ENCODE peak calls at places on chromosomes 3 and 15, in nine cellular contexts. V, E, O, A, H, Q, J, K and C are unnamed samples.

GRCh38 chr15:74302821-74303359 is 64.6 kb downstream of the CYP11A1 start:
- DNase-seq in V (no peak), E (peak; percentile 45), O (no peak), A (no peak), H (peak; percentile 84), Q (peak; percentile 72), J (peak; percentile 37), K (peak; percentile 77), C (no peak)

GRCh38 chr3:45123030-45123429 is 23.1 kb downstream of the CDCP1 start:
- DNase-seq in V (no peak), E (peak; percentile 89), O (no peak), A (peak; percentile 91), H (no peak), Q (no peak), J (peak; percentile 98), K (no peak), C (peak; percentile 53)

GRCh38 chr3:39115870-39116269 is 8.4 kb downstream of the TTC21A start:
- DNase-seq in V (no peak), E (no peak), O (no peak), A (no peak), H (no peak), Q (no peak), J (no peak), K (no peak), C (no peak)

GRCh38 chr3:80190051-80190450 is 422.3 kb upstream of the ROBO1 start:
- DNase-seq in V (no peak), E (peak; percentile 87), O (no peak), A (peak; percentile 5), H (no peak), Q (no peak), J (peak; percentile 35), K (no peak), C (no peak)

GRCh38 chr3:98770261-98771039 is 7.3 kb downstream of the ST3GAL6 start:
- DNase-seq in V (peak; percentile 26), E (no peak), O (no peak), A (no peak), H (no peak), Q (peak; percentile 6), J (no peak), K (no peak), C (no peak)

GRCh38 chr3:147572970-147573340 is 163.8 kb downstream of the ZIC1 start:
- DNase-seq in V (no peak), E (no peak), O (no peak), A (no peak), H (no peak), Q (no peak), J (no peak), K (no peak), C (no peak)

GRCh38 chr3:140942221-140943104 is 827 bp downstream of the SLC25A36 start:
- DNase-seq in V (peak; percentile 60), E (peak; percentile 55), O (peak; percentile 61), A (no peak), H (peak; percentile 62), Q (peak; percentile 61), J (peak; percentile 60), K (peak; percentile 62), C (no peak)

GRCh38 chr3:53077476-53078220 is 31.8 kb upstream of the SFMBT1 start:
- DNase-seq in V (no peak), E (no peak), O (no peak), A (no peak), H (no peak), Q (no peak), J (no peak), K (no peak), C (no peak)

GRCh38 chr3:115251509-115251908 is 104.4 kb upstream of the ZBTB20 start:
- DNase-seq in V (no peak), E (peak; percentile 29), O (no peak), A (no peak), H (no peak), Q (no peak), J (no peak), K (no peak), C (no peak)

GRCh38 chr15:71273731-71274447 is 158.6 kb downstream of the THSD4 start:
- DNase-seq in V (no peak), E (peak; percentile 63), O (no peak), A (no peak), H (no peak), Q (no peak), J (no peak), K (no peak), C (no peak)

GRCh38 chr3:134934933-134935332 is 139.9 kb downstream of the EPHB1 start:
- DNase-seq in V (no peak), E (no peak), O (no peak), A (no peak), H (no peak), Q (no peak), J (no peak), K (no peak), C (no peak)

GRCh38 chr3:165462616-165463334 is 266.6 kb upstream of the SLITRK3 start:
- DNase-seq in V (no peak), E (peak; percentile 85), O (no peak), A (no peak), H (no peak), Q (no peak), J (no peak), K (no peak), C (no peak)

GRCh38 chr15:46681901-46682300 is 1035.4 kb upstream of the SEMA6D start:
- DNase-seq in V (no peak), E (no peak), O (no peak), A (no peak), H (no peak), Q (no peak), J (no peak), K (no peak), C (no peak)

GRCh38 chr15:81085213-81085612 is 48.9 kb upstream of the CFAP161 start:
- DNase-seq in V (no peak), E (no peak), O (no peak), A (no peak), H (no peak), Q (no peak), J (no peak), K (no peak), C (no peak)

GRCh38 chr3:177516130-177517011 is 319.1 kb upstream of the TBL1XR1 start:
- DNase-seq in V (peak; percentile 30), E (peak; percentile 85), O (peak; percentile 77), A (peak; percentile 51), H (no peak), Q (peak; percentile 12), J (peak; percentile 83), K (no peak), C (peak; percentile 91)

GRCh38 chr3:31979006-31979697 is 1.9 kb downstream of the OSBPL10 start:
- DNase-seq in V (no peak), E (no peak), O (no peak), A (no peak), H (peak; percentile 59), Q (no peak), J (peak; percentile 57), K (no peak), C (no peak)

GRCh38 chr3:177597325-177598109 is 400.2 kb upstream of the TBL1XR1 start:
- DNase-seq in V (peak; percentile 25), E (peak; percentile 98), O (peak; percentile 63), A (peak; percentile 61), H (peak; percentile 9), Q (no peak), J (peak; percentile 79), K (no peak), C (peak; percentile 82)

GRCh38 chr3:171982829-171983228 is 56.5 kb upstream of the FNDC3B start:
- DNase-seq in V (no peak), E (peak; percentile 41), O (no peak), A (peak; percentile 72), H (no peak), Q (no peak), J (peak; percentile 69), K (no peak), C (peak; percentile 71)

DNA sequence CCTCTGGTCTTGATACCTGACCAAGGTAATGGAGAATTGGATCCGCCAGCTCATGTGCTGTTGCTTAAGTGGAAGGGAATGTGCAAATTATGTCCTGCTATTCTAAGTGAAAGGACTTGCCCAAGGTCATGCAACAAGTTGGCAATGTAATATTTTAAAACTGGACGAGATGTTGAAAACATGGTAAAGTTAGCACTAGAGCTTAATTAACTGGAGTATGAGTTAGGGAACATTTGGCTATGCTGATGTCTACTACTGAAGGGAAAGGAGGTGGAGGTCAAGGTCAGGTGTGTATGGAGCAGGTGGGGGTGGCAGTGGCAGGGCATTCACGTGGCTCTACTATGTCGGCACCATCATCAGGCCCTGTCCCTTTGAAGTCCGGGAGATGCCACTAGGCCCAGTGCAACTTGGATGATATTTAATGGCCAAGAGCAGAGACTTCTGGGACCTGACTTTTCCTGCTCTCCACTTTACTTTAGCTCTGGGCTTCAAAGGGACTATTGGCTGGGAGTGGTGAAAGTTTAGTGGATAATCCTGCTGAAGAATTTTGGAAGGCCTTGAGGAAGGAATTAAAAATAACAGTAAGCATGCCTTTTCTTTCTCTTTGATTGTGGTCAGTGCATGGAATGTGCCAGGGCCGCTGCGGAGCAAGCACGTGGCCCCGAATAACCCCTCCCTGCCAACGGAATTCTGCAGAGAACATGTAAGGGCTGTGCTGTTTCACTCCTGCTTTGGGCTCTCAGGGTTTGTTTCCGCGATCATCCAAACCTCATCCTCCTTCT is 14.9 kb downstream of the SMAD3 start:
- DNase-seq in V (peak; percentile 56), E (peak; percentile 96), O (no peak), A (no peak), H (no peak), Q (no peak), J (peak; percentile 95), K (no peak), C (peak; percentile 81)
- TF ChIP-seq CTCF in V (no peak), E (no peak), O (no peak), A (no peak), H (no peak), Q (no peak), J (no peak), K (no peak), C (no peak)

GRCh38 chr15:48395532-48396011 is 64.3 kb downstream of the DUT start:
- DNase-seq in V (peak; percentile 86), E (peak; percentile 92), O (peak; percentile 81), A (no peak), H (no peak), Q (no peak), J (peak; percentile 59), K (no peak), C (no peak)
- TF ChIP-seq CTCF in V (no peak), E (no peak), O (no peak), A (no peak), H (no peak), Q (no peak), J (no peak), K (no peak), C (no peak)

GRCh38 chr3:4356225-4356540 is 53.0 kb downstream of the SETMAR start:
- DNase-seq in V (no peak), E (no peak), O (no peak), A (no peak), H (no peak), Q (no peak), J (no peak), K (no peak), C (no peak)
- TF ChIP-seq CTCF in V (no peak), E (no peak), O (no peak), A (no peak), H (no peak), Q (no peak), J (no peak), K (no peak), C (no peak)

GRCh38 chr3:15051531-15051930 is 13.6 kb downstream of the MRPS25 start:
- DNase-seq in V (no peak), E (peak; percentile 13), O (no peak), A (no peak), H (peak; percentile 64), Q (peak; percentile 46), J (peak; percentile 38), K (peak; percentile 67), C (no peak)
- TF ChIP-seq CTCF in V (peak; percentile 30), E (peak; percentile 63), O (peak; percentile 56), A (peak; percentile 75), H (peak; percentile 78), Q (peak; percentile 65), J (peak; percentile 80), K (peak; percentile 74), C (peak; percentile 49)